ENCODE peak calls at places on chromosome 10, in nine cellular contexts. B, F, K, L, D, W, X, P and J are unnamed samples.

GRCh38 chr10:31697271-31698168 is 231.1 kb downstream of the ARHGAP12 start:
- DNase-seq in P (no peak), W (peak), D (peak), B (peak), K (no peak), X (peak), L (no peak), F (peak), J (no peak)

GRCh38 chr10:91797077-91797690 is 1.0 kb upstream of the TNKS2 start:
- DNase-seq in F (no peak), D (no peak), L (no peak), P (no peak), B (no peak), W (no peak), X (no peak), K (no peak), J (no peak)

GRCh38 chr10:8817303-8817702 is 762.8 kb downstream of the GATA3 start:
- DNase-seq in D (no peak), F (no peak), P (no peak), X (no peak), W (no peak), K (no peak), L (no peak), B (no peak), J (no peak)

GRCh38 chr10:8473205-8473604 is 418.7 kb downstream of the GATA3 start:
- DNase-seq in X (no peak), W (no peak), K (no peak), F (no peak), B (no peak), L (no peak), P (no peak), D (no peak), J (no peak)

GRCh38 chr10:89332092-89332633 is 4.4 kb downstream of the IFIT3 start:
- DNase-seq in K (no peak), F (no peak), L (peak), D (peak), P (no peak), W (no peak), X (no peak), B (no peak), J (no peak)

GRCh38 chr10:76012928-76013327 is 581.5 kb downstream of the LRMDA start:
- DNase-seq in D (no peak), W (no peak), X (no peak), P (no peak), L (no peak), K (no peak), F (no peak), B (no peak), J (no peak)

GRCh38 chr10:113679463-113680171 is at the start of gene CASP7:
- DNase-seq in P (peak), F (peak), D (peak), L (peak), K (peak), B (peak), W (peak), X (peak), J (peak)

GRCh38 chr10:86968271-86968993 is at the start of gene ADIRF:
- DNase-seq in X (peak), F (peak), B (no peak), K (no peak), W (no peak), L (no peak), P (no peak), D (peak), J (no peak)

GRCh38 chr10:122407375-122408125 is 33.0 kb downstream of the PLEKHA1 start:
- DNase-seq in D (no peak), X (no peak), P (no peak), F (no peak), B (no peak), W (no peak), L (peak), K (peak), J (no peak)

GRCh38 chr10:86946215-86947170 is 10.9 kb downstream of the MMRN2 start:
- DNase-seq in D (no peak), W (no peak), K (no peak), X (peak), F (peak), B (no peak), L (no peak), P (no peak), J (no peak)

GRCh38 chr10:36256166-36256565 is 614.1 kb upstream of the FZD8 start:
- DNase-seq in F (no peak), W (no peak), B (no peak), K (no peak), P (no peak), X (no peak), D (no peak), L (no peak), J (no peak)

GRCh38 chr10:120217736-120218135 is 239.3 kb upstream of the PLPP4 start:
- DNase-seq in K (no peak), F (no peak), X (no peak), L (no peak), D (no peak), P (no peak), B (no peak), W (no peak), J (no peak)

GRCh38 chr10:116809528-116810500 is 39.5 kb upstream of the ENO4 start:
- DNase-seq in L (no peak), B (peak), P (no peak), K (no peak), W (peak), D (no peak), X (peak), F (peak), J (no peak)

GRCh38 chr10:32893431-32893830 is 64.6 kb downstream of the ITGB1 start:
- DNase-seq in P (no peak), W (no peak), D (no peak), L (no peak), B (no peak), F (no peak), K (no peak), X (no peak), J (no peak)

GRCh38 chr10:29948971-29949370 is 110.4 kb downstream of the JCAD start:
- DNase-seq in K (no peak), F (no peak), D (peak), P (no peak), X (no peak), B (no peak), W (no peak), L (peak), J (no peak)

GRCh38 chr10:113454341-113455061 is 98.4 kb upstream of the HABP2 start:
- DNase-seq in X (peak), W (peak), B (peak), K (peak), P (no peak), F (peak), L (peak), D (peak), J (peak)